ENCODE peak calls at places on chromosomes 1 and 21, in nine cellular contexts. E, I, V, Y, C, P, H, L and F are unnamed samples.

GRCh38 chr1:158019177-158019868 is 25.9 kb downstream of the KIRREL1 start:
- DNase-seq in C (peak), I (no peak), H (no peak), Y (peak), L (peak), P (no peak), E (peak), V (peak), F (peak)

GRCh38 chr21:34890724-34891609 is 158.1 kb downstream of the RUNX1 start:
- DNase-seq in I (no peak), P (no peak), Y (no peak), H (no peak), L (no peak), E (no peak), V (peak), C (no peak), F (peak)

GRCh38 chr21:38825901-38826300 is 20.2 kb downstream of the ETS2 start:
- DNase-seq in L (no peak), Y (no peak), P (no peak), I (no peak), E (no peak), H (no peak), V (no peak), C (no peak), F (no peak)

GRCh38 chr1:1013922-1014617 is 773 bp downstream of the ISG15 start:
- DNase-seq in H (no peak), P (peak), Y (no peak), C (peak), I (peak), V (no peak), L (no peak), E (no peak), F (no peak)

GRCh38 chr1:31007462-31007991 is 58.0 kb downstream of the PUM1 start:
- DNase-seq in E (peak), L (no peak), P (no peak), C (peak), H (no peak), I (no peak), V (peak), Y (peak), F (peak)

GRCh38 chr1:9882296-9882944 is 27.6 kb downstream of the CTNNBIP1 start:
- DNase-seq in E (no peak), Y (no peak), P (no peak), C (no peak), V (no peak), H (no peak), I (no peak), L (no peak), F (no peak)

GRCh38 chr21:44549525-44550211 is 1.6 kb downstream of the KRTAP10-2 start:
- DNase-seq in I (no peak), V (no peak), Y (no peak), C (no peak), P (no peak), H (no peak), E (no peak), L (no peak), F (no peak)

GRCh38 chr1:8394456-8395321 is 76.8 kb downstream of the SLC45A1 start:
- DNase-seq in P (no peak), E (peak), H (no peak), C (peak), Y (peak), L (no peak), I (no peak), V (peak), F (peak)

GRCh38 chr1:7967206-7967605 is 5.7 kb downstream of the PARK7 start:
- DNase-seq in C (no peak), H (no peak), P (no peak), I (no peak), L (no peak), E (no peak), V (no peak), Y (no peak), F (no peak)

GRCh38 chr1:212917858-212918257 is 32.5 kb upstream of the VASH2 start:
- DNase-seq in H (no peak), C (no peak), P (no peak), I (no peak), L (no peak), Y (no peak), E (no peak), V (no peak), F (no peak)

GRCh38 chr1:212917134-212917485 is 33.2 kb upstream of the VASH2 start:
- DNase-seq in L (no peak), E (no peak), C (no peak), H (no peak), Y (no peak), I (no peak), V (no peak), P (no peak), F (no peak)

GRCh38 chr1:212916395-212917133 is 33.8 kb upstream of the VASH2 start:
- DNase-seq in P (peak), C (peak), E (no peak), H (peak), I (no peak), V (peak), Y (no peak), L (no peak), F (peak)

GRCh38 chr1:212914789-212915188 is 35.6 kb upstream of the VASH2 start:
- DNase-seq in Y (no peak), C (no peak), E (no peak), V (no peak), P (no peak), H (no peak), I (no peak), L (no peak), F (no peak)

DNA sequence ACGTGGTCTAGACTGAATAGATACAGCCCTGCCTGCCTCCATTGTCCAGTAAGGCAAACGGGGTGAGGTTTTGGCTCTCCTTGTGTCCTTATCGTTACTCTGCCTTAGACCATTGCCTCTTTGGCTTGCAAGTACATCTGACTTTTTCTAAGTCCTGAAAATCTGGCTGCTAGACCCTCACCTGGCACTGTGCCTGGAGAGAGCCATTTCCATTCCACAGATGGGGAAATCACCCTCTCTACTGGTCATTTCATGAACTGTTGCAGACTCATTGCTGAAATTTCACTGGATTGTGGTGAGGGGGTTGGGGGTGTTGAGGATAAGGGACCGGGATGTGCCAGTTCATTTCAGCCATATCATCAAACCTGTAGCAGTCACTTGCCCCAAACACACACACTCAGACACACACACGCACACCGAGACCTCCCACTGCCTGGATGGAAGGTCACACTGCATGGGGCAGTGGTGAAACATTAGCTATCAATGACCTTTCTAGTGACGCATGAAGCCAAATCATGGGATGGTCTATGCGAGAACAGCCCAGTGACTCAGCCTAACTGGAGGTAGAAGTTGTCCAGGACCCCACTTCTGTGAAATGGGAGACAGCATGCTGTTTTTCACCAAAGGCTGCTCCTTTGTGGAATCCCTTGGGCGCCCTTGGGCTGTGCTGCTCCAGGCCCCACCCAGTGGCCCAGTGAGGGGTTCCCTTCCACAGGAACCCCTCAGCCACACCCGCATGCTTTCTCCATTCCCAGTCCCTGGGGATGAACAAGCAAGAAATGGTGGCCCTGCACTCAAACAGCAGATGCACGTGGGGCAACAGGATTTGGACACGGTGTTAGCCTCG is 34.9 kb upstream of the VASH2 start:
- DNase-seq in E (peak), H (peak), Y (no peak), I (peak), L (peak), P (no peak), V (peak), C (peak), F (no peak)
- TF ChIP-seq CTCF in E (peak), H (peak), Y (peak), I (peak), L (peak), P (peak), V (peak), C (peak), F (peak)

GRCh38 chr21:40177979-40178378 is 310.7 kb downstream of the PCP4 start:
- DNase-seq in E (no peak), H (no peak), P (no peak), L (no peak), Y (no peak), V (no peak), C (no peak), I (no peak), F (no peak)
- H3K4me3 ChIP-seq in E (no peak), H (no peak), P (no peak), L (no peak), Y (no peak), V (no peak), C (no peak), I (no peak), F (no peak)

DNA sequence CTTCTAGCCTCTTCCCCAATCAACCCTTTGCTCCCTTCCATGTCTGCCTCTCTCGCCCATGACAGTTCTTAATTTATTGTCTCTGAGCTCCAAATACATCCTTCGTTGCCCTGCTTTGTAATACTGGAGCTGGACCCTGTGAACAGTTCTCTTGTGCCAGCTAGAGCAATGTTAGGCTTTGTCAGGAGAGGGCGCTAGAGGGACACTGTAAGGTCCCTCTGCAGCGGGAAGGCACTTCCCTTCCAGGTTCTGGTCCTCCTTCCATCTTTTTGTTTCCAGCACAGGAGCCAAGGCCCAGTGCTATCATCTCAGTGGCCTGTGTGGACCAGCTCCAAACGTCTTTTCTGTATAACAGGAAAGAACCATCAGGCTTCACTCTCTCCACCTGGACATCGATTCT is 95.9 kb downstream of the PTPRU start:
- DNase-seq in E (no peak), H (peak), V (peak), Y (no peak), L (peak), P (no peak), I (peak), C (peak), F (peak)
- TF ChIP-seq CTCF in E (peak), H (peak), V (peak), Y (peak), L (peak), P (no peak), I (peak), C (peak), F (peak)

GRCh38 chr1:6010554-6010953 is 18.3 kb upstream of the NPHP4 start:
- DNase-seq in C (no peak), V (no peak), I (no peak), E (no peak), Y (no peak), P (no peak), H (no peak), L (no peak), F (no peak)
- H3K4me3 ChIP-seq in C (no peak), V (no peak), I (no peak), E (no peak), Y (no peak), P (no peak), H (no peak), L (no peak), F (no peak)

DNA sequence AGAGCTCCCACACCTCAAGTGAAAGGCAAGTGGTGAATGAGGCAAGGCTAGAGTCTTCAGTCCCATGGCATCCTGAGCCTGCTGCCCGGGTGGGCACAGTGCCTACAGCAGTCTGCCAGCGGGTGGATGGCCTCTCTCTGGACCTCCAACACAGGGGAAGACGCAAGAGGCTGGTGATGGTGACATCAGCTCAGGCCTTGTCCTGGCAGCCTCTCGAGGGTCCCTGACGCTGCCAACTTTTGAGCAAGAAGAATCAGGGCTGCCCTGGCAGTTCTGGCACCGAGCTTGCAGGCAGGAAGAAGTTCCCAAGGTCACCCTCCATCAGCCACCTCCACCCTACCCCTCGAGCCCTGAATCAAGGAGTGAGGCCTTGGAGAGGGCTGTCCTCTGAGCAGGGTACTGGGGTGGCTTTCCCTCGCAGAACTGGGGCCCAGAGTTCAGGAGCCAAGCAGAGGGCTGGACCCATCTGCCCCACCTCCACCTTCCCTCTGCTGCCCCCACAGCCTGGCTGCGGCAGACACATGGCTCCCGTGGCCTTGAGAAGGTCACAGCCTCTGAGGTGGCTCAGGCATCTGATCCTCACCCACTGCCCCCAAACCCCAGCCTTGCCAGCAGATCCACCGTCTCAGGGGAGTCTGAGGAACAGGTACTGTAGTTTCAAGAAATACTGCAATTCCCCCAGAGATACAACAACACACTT is 5.8 kb downstream of the RAP1GAP start:
- DNase-seq in Y (no peak), I (no peak), V (no peak), P (peak), H (no peak), E (no peak), L (no peak), C (no peak), F (no peak)
- TF ChIP-seq CTCF in Y (no peak), I (no peak), V (no peak), P (no peak), H (no peak), E (no peak), L (no peak), C (no peak), F (no peak)

DNA sequence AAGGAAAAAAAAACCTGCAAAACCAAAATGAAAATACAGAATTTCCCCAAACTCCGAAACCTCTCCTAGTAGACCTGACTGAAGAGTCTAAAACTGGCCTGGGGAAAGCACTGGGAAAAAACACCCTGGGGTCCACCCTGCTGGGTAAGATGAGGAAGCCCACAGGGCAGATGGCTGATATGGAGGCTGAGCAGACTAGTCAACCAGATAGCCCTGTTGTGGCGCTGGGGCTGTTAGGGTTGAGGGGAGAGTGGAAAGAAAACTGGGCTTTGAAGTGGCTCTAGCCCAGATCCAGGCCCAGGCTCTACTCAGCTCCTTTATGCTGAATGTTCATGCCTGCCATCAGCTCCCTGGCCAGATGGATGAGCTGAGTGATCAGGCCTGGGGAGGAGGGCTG is 6.8 kb upstream of the SLAMF1 start:
- DNase-seq in L (no peak), P (no peak), E (no peak), H (no peak), Y (no peak), C (no peak), I (peak), V (no peak), F (no peak)
- H3K4me3 ChIP-seq in L (no peak), P (no peak), E (no peak), H (no peak), Y (no peak), C (no peak), I (peak), V (no peak), F (no peak)

DNA sequence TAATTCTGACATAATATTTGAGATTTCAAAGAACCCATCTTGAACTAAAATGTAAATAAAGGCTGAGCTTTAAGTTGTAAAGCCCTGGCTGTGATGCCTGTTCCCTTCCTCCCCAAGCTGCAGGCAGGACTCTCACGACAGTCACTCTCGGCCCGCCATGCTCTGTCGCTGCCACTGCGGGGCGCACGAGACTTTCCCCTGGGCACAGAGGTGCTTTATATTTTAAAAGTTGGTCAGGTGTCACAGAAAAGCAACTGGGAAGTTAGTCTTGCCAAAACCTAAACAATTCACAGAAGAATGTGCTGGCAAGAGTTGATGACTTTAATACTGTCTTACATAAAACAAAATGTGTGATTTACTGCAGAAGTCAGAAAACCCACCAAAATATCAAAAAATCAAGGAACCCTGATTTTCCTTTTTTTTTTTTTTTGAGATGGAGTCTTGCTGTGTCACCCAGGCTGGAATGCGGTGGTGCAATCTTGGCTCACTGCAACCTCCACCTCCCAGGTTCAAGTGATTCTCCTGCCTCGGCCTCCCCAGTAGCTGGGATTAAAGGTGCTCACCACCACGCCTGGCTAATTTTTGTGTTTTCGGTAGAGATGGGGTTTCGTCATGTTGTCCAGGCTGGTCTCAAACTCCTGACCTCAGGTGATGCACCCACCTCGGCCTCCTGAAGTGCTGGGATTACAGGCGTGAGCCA is 10.7 kb downstream of the LRRC47 start:
- DNase-seq in L (no peak), H (peak), P (no peak), C (no peak), E (no peak), V (peak), I (peak), Y (no peak), F (no peak)
- TF ChIP-seq CTCF in L (peak), H (peak), P (peak), C (peak), E (peak), V (peak), I (peak), Y (peak), F (peak)